ENCODE peak calls at places on chromosome 21, in five cellular contexts. Z, K, O, U and Q are unnamed samples.

GRCh38 chr21:36700961-36701911 is 2.3 kb downstream of the SIM2 start:
- DNase-seq in O (no peak), K (no peak), U (no peak), Z (no peak), Q (no peak)

GRCh38 chr21:15421521-15421920 is 308.3 kb upstream of the USP25 start:
- DNase-seq in O (no peak), K (no peak), U (no peak), Z (no peak), Q (no peak)

GRCh38 chr21:44702973-44703730 is 6.2 kb downstream of the KRTAP10-12 start:
- DNase-seq in O (no peak), U (no peak), K (no peak), Z (no peak), Q (no peak)

GRCh38 chr21:31514598-31514997 is 144.9 kb upstream of the SOD1 start:
- DNase-seq in Z (no peak), U (no peak), K (no peak), O (no peak), Q (no peak)

GRCh38 chr21:38145104-38145503 is 111.7 kb upstream of the KCNJ15 start:
- DNase-seq in O (no peak), Z (no peak), U (no peak), K (no peak), Q (no peak)

GRCh38 chr21:38223893-38224540 is 32.8 kb upstream of the KCNJ15 start:
- DNase-seq in K (no peak), O (peak), U (no peak), Z (no peak), Q (no peak)

GRCh38 chr21:21137986-21138385 is 139.8 kb downstream of the NCAM2 start:
- DNase-seq in K (no peak), Z (no peak), O (no peak), U (no peak), Q (no peak)

GRCh38 chr21:44949161-44950015 is 9.6 kb downstream of the SLX9 start:
- DNase-seq in Z (no peak), U (peak), O (peak), K (peak), Q (peak)

GRCh38 chr21:36028127-36029069 is 31.9 kb downstream of the SETD4 start:
- DNase-seq in K (peak), U (peak), Z (peak), O (peak), Q (peak)

GRCh38 chr21:46621457-46622182 is 13.9 kb upstream of the PRMT2 start:
- DNase-seq in O (no peak), K (no peak), U (no peak), Z (no peak), Q (no peak)

GRCh38 chr21:22490044-22490443 is 1491.8 kb downstream of the NCAM2 start:
- DNase-seq in U (no peak), Z (no peak), O (no peak), K (no peak), Q (no peak)

GRCh38 chr21:33394260-33394659 is 9.0 kb upstream of the IFNGR2 start:
- DNase-seq in O (peak), Z (no peak), U (no peak), K (no peak), Q (no peak)

GRCh38 chr21:31143021-31143420 is 104.7 kb upstream of the KRTAP19-8 start:
- DNase-seq in U (no peak), Z (no peak), K (no peak), O (no peak), Q (no peak)

GRCh38 chr21:42614811-42615342 is 38.5 kb upstream of the PDE9A start:
- DNase-seq in U (no peak), O (no peak), Z (no peak), K (no peak), Q (peak)

GRCh38 chr21:46116189-46116845 is 18.4 kb downstream of the COL6A2 start:
- DNase-seq in O (no peak), Z (no peak), U (peak), K (peak), Q (no peak)

GRCh38 chr21:35833991-35834390 is 226.3 kb downstream of the SETD4 start:
- DNase-seq in Z (no peak), O (no peak), K (no peak), U (no peak), Q (no peak)

GRCh38 chr21:37668462-37669239 is 247.6 kb downstream of the KCNJ6 start:
- DNase-seq in U (no peak), O (no peak), Z (no peak), K (no peak), Q (no peak)

GRCh38 chr21:34669149-34669879 is 520 bp downstream of the CLIC6 start:
- DNase-seq in O (no peak), Z (no peak), K (peak), U (no peak), Q (no peak)

GRCh38 chr21:41054206-41054605 is 113.8 kb upstream of the BACE2 start:
- DNase-seq in Z (no peak), K (no peak), U (no peak), O (no peak), Q (no peak)

GRCh38 chr21:41763398-41763931 is 3.4 kb downstream of the RIPK4 start:
- DNase-seq in K (no peak), U (no peak), O (no peak), Z (no peak), Q (no peak)

GRCh38 chr21:33033094-33033951 is 7.6 kb downstream of the OLIG2 start:
- DNase-seq in U (no peak), O (no peak), Z (no peak), K (no peak), Q (no peak)

GRCh38 chr21:46008893-46009635 is 27.5 kb downstream of the COL6A1 start:
- DNase-seq in Z (no peak), K (no peak), O (no peak), U (no peak), Q (no peak)

GRCh38 chr21:26888931-26889330 is 43.7 kb upstream of the ADAMTS1 start:
- DNase-seq in K (no peak), Z (no peak), U (no peak), O (no peak), Q (no peak)

GRCh38 chr21:46500224-46500861 is 41.7 kb downstream of the DIP2A start:
- DNase-seq in U (no peak), K (no peak), Z (no peak), O (no peak), Q (no peak)

GRCh38 chr21:18384771-18385170 is 18.8 kb downstream of the TMPRSS15 start:
- DNase-seq in K (no peak), Z (no peak), U (no peak), O (peak), Q (no peak)

GRCh38 chr21:43702785-43703067 is 16.2 kb upstream of the PDXK start:
- DNase-seq in O (no peak), U (no peak), K (no peak), Z (no peak), Q (no peak)

GRCh38 chr21:15283789-15284188 is 219.0 kb upstream of the NRIP1 start:
- DNase-seq in Z (no peak), U (no peak), K (no peak), O (no peak), Q (no peak)

GRCh38 chr21:34580181-34580700 is 34.7 kb downstream of the RCAN1 start:
- DNase-seq in K (no peak), Z (no peak), U (peak), O (no peak), Q (no peak)

GRCh38 chr21:44865561-44866280 is 7.8 kb downstream of the PTTG1IP start:
- DNase-seq in U (no peak), K (no peak), O (peak), Z (no peak), Q (no peak)

GRCh38 chr21:41410767-41411448 is 15.1 kb upstream of the MX1 start:
- DNase-seq in Z (no peak), U (no peak), K (no peak), O (no peak), Q (no peak)

GRCh38 chr21:39048574-39048973 is 134.7 kb downstream of the PSMG1 start:
- DNase-seq in Z (no peak), U (no peak), O (no peak), K (no peak), Q (no peak)